ENCODE peak calls at places on chromosomes 4 and X, in eight cellular contexts. O is H4; R is HT1080; Y is NCI-H2029 treated with DMSO at 0.1 percent for 48 hours; V is activated T-cell treated with anti-CD3 and anti-CD28 coated beads, Interleukin-2, amount 50 U/mL, for 72 hours; B is amygdala; N is breast epithelium; M is midbrain. J is an unnamed sample.

GRCh38 chr4:25903905-25904747 is 9.9 kb upstream of the SMIM20 start:
- DNase-seq in O (no peak), R (no peak), Y (no peak), V (no peak), B (no peak), N (no peak), M (peak), J (no peak)

GRCh38 chr4:8044699-8045098 is 105.0 kb upstream of the AFAP1 start:
- DNase-seq in O (peak), R (no peak), Y (peak), V (no peak), B (no peak), N (no peak), M (no peak), J (no peak)

GRCh38 chrX:125709532-125709931 is 389.9 kb downstream of the TEX13C start:
- DNase-seq in O (no peak), R (no peak), Y (no peak), V (no peak), B (no peak), N (no peak), M (no peak), J (no peak)

GRCh38 chr4:146095091-146095690 is 80.3 kb upstream of the LSM6 start:
- DNase-seq in O (peak), R (peak), Y (peak), V (peak), B (no peak), N (no peak), M (peak), J (peak)

GRCh38 chr4:122083971-122084370 is 68.2 kb upstream of the BLTP1 start:
- DNase-seq in O (no peak), R (no peak), Y (no peak), V (no peak), B (no peak), N (no peak), M (no peak), J (no peak)

GRCh38 chr4:18518098-18518497 is 496.5 kb upstream of the LCORL start:
- DNase-seq in O (no peak), R (no peak), Y (no peak), V (no peak), B (no peak), N (no peak), M (no peak), J (no peak)

GRCh38 chrX:3119376-3119775 is 78.1 kb downstream of the ARSF start:
- DNase-seq in O (no peak), R (no peak), Y (no peak), V (no peak), B (no peak), N (no peak), M (no peak), J (no peak)

GRCh38 chr4:81632581-81633247 is 161.0 kb upstream of the RASGEF1B start:
- DNase-seq in O (no peak), R (no peak), Y (no peak), V (no peak), B (no peak), N (no peak), M (no peak), J (no peak)

GRCh38 chrX:15854080-15854655 is 445 bp downstream of the AP1S2 start:
- DNase-seq in O (peak), R (peak), Y (no peak), V (peak), B (peak), N (peak), M (peak), J (no peak)

GRCh38 chrX:126165721-126166401 is at the start of gene DCAF12L2:
- DNase-seq in O (no peak), R (no peak), Y (no peak), V (peak), B (peak), N (no peak), M (no peak), J (no peak)

GRCh38 chr4:90293320-90293719 is 166.1 kb downstream of the CCSER1 start:
- DNase-seq in O (no peak), R (no peak), Y (no peak), V (no peak), B (no peak), N (no peak), M (no peak), J (no peak)

GRCh38 chr4:625631-626031 is 258 bp downstream of the PDE6B start:
- DNase-seq in O (no peak), R (no peak), Y (no peak), V (no peak), B (no peak), N (no peak), M (no peak), J (no peak)

GRCh38 chr4:106034205-106034604 is 138.9 kb downstream of the NPNT start:
- DNase-seq in O (no peak), R (no peak), Y (no peak), V (no peak), B (no peak), N (no peak), M (no peak), J (no peak)

GRCh38 chr4:123832173-123833026 is 435.8 kb downstream of the SPRY1 start:
- DNase-seq in O (peak), R (peak), Y (no peak), V (no peak), B (no peak), N (no peak), M (no peak), J (no peak)

GRCh38 chr4:130808492-130808891 is 1712.5 kb downstream of the C4orf33 start:
- DNase-seq in O (peak), R (peak), Y (no peak), V (no peak), B (no peak), N (no peak), M (no peak), J (peak)

J was measured in hippocampal formation.